ENCODE peak calls at places on chromosomes 11 and 22, in six cellular contexts. Z is Calu3, W is cardiac muscle cell, R is OCI-LY7, P is dorsolateral prefrontal cortex, A is fibroblast of mammary gland. E is an unnamed sample.

GRCh38 chr11:12859872-12860657 is 149.1 kb upstream of the RASSF10 start:
- DNase-seq in Z (no peak), W (peak), A (no peak), P (no peak), R (no peak), E (no peak)

GRCh38 chr11:12577746-12578644 is 96.2 kb upstream of the TEAD1 start:
- DNase-seq in A (no peak), W (no peak), R (no peak), Z (no peak), P (no peak), E (no peak)

GRCh38 chr22:34845391-34845790 is 220.6 kb upstream of the ISX start:
- DNase-seq in R (no peak), A (no peak), W (no peak), Z (no peak), P (no peak), E (no peak)

GRCh38 chr22:37501610-37502341 is 15.6 kb upstream of the MFNG start:
- DNase-seq in A (peak), P (no peak), R (no peak), Z (peak), W (peak), E (no peak)

GRCh38 chr11:126925321-126926093 is 75.1 kb downstream of the KIRREL3 start:
- DNase-seq in R (no peak), A (peak), Z (no peak), P (peak), W (no peak), E (no peak)

GRCh38 chr22:40485813-40486610 is 115.6 kb downstream of the SGSM3 start:
- DNase-seq in P (no peak), R (no peak), Z (no peak), W (peak), A (peak), E (no peak)

GRCh38 chr11:72720047-72720446 is 32.2 kb downstream of the ARAP1 start:
- DNase-seq in P (no peak), A (no peak), Z (no peak), R (no peak), W (no peak), E (no peak)

GRCh38 chr22:39367040-39367439 is 17.2 kb downstream of the SYNGR1 start:
- DNase-seq in P (no peak), Z (no peak), A (no peak), R (no peak), W (no peak), E (no peak)

GRCh38 chr22:37716708-37717107 is 19.9 kb downstream of the TRIOBP start:
- DNase-seq in P (no peak), W (no peak), R (no peak), A (peak), Z (no peak), E (no peak)

GRCh38 chr22:48335442-48336139 is 1492.1 kb downstream of the BRD1 start:
- DNase-seq in R (no peak), P (peak), A (no peak), Z (no peak), W (no peak), E (no peak)

GRCh38 chr11:117195761-117196160 is 3.4 kb upstream of the TAGLN start:
- DNase-seq in Z (no peak), A (no peak), P (no peak), R (no peak), W (no peak), E (no peak)

GRCh38 chr11:46463701-46464100 is 72.1 kb upstream of the CHRM4 start:
- DNase-seq in P (no peak), R (no peak), W (no peak), Z (no peak), A (no peak), E (no peak)

GRCh38 chr11:131070365-131070764 is 154.1 kb upstream of the SNX19 start:
- DNase-seq in R (no peak), P (no peak), Z (no peak), W (no peak), A (no peak), E (no peak)

GRCh38 chr11:59918987-59919589 is 19.1 kb upstream of the OOSP1 start:
- DNase-seq in P (no peak), R (peak), Z (peak), W (peak), A (peak), E (no peak)

GRCh38 chr11:117825538-117826359 is 1.2 kb upstream of the FXYD2 start:
- DNase-seq in W (no peak), R (no peak), P (no peak), Z (no peak), A (no peak), E (no peak)

GRCh38 chr22:30245985-30246901 is at the start of gene LIF:
- DNase-seq in P (no peak), A (peak), Z (peak), W (peak), R (no peak), E (peak)

GRCh38 chr11:34915136-34916013 is 804 bp downstream of the APIP start:
- DNase-seq in Z (no peak), R (no peak), P (no peak), W (peak), A (peak), E (no peak)

GRCh38 chr11:81673001-81673400 is 1060.7 kb downstream of the FAM181B start:
- DNase-seq in R (no peak), A (peak), Z (no peak), P (no peak), W (peak), E (no peak)

GRCh38 chr22:41833369-41834004 is 582 bp downstream of the SREBF2 start:
- DNase-seq in A (peak), P (peak), R (peak), W (peak), Z (peak), E (peak)

GRCh38 chr11:199782-200181 is 6.9 kb downstream of the SCGB1C1 start:
- DNase-seq in A (no peak), W (no peak), R (peak), Z (no peak), P (no peak), E (no peak)

GRCh38 chr11:36130401-36130800 is 158.8 kb downstream of the COMMD9 start:
- DNase-seq in R (no peak), A (peak), P (no peak), W (no peak), Z (no peak), E (no peak)

GRCh38 chr11:3157381-3158130 is 7.6 kb downstream of the OSBPL5 start:
- DNase-seq in Z (no peak), P (peak), R (peak), W (no peak), A (peak), E (no peak)

GRCh38 chr11:134393638-134394037 is 18.4 kb downstream of the B3GAT1 start:
- DNase-seq in W (no peak), P (peak), A (no peak), Z (peak), R (no peak), E (no peak)
- TF ChIP-seq CTCF in W (peak), P (peak), A (no peak), Z (no peak), R (peak), E (no peak)

GRCh38 chr11:86588566-86589090 is 83.8 kb downstream of the ME3 start:
- DNase-seq in R (no peak), Z (no peak), W (no peak), A (no peak), P (no peak), E (no peak)
- TF ChIP-seq CTCF in R (no peak), Z (no peak), W (no peak), A (no peak), P (no peak), E (no peak)

GRCh38 chr11:61768376-61769076 is 16.1 kb downstream of the MYRF start:
- DNase-seq in A (no peak), P (no peak), Z (no peak), W (no peak), R (no peak), E (no peak)

GRCh38 chr11:61769946-61770683 is 17.7 kb downstream of the MYRF start:
- DNase-seq in R (no peak), Z (no peak), A (no peak), W (no peak), P (no peak), E (no peak)

GRCh38 chr11:61771195-61771894 is 18.9 kb downstream of the MYRF start:
- DNase-seq in P (no peak), W (no peak), Z (no peak), R (no peak), A (no peak), E (no peak)

GRCh38 chr11:61771995-61772455 is 19.6 kb downstream of the MYRF start:
- DNase-seq in Z (no peak), A (no peak), P (no peak), W (peak), R (no peak), E (no peak)

DNA sequence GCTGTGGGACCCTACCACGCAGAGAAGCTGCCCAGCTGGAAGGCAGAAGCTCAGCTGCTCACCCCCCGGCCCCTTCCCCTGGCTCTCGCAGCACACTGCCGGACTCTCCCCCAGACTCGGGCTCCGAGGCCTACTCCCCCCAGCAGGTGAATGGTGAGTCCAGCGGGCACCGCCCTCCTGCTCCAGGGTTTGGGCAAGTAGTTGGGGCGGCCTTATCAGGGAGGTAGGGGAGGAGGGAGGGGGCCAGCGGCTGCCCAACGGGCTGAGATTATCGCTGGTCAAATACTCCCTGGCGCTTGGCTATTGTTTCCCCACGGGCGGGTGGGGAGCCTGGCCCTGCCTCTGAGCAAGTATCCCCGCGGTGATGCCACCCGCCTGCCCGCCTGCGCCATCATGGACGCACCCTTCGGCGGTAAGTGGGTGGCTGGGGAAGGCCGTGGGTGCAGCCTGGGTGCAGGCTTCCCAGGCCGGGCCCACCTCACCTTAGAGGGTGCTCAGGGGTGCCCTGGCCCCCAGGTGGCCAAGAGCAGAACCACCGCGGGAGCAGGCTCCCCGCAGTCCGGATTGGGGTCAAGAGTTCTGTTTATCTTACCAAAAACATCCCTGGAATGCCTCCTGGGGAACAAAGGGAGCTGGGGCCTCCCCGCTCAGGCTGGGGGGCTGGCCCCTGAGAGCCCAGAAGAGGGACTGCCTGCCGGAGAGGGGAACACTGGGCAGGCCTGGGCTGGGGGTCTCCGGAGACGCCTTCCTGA is 16.9 kb downstream of the MYRF start:
- DNase-seq in P (no peak), W (peak), A (no peak), R (no peak), Z (peak), E (no peak)
- TF ChIP-seq CTCF in P (no peak), W (peak), A (no peak), R (no peak), Z (peak), E (no peak)

GRCh38 chr11:10993186-10993585 is 135.3 kb upstream of the ZBED5 start:
- DNase-seq in P (no peak), A (peak), W (no peak), R (no peak), Z (no peak), E (no peak)
- TF ChIP-seq CTCF in P (no peak), A (no peak), W (no peak), R (no peak), Z (no peak), E (no peak)

GRCh38 chr11:64850979-64851567 is 6.6 kb upstream of the CDC42BPG start:
- DNase-seq in A (no peak), P (no peak), R (peak), Z (no peak), W (no peak), E (peak)
- TF ChIP-seq CTCF in A (no peak), P (no peak), R (peak), Z (no peak), W (no peak), E (peak)

DNA sequence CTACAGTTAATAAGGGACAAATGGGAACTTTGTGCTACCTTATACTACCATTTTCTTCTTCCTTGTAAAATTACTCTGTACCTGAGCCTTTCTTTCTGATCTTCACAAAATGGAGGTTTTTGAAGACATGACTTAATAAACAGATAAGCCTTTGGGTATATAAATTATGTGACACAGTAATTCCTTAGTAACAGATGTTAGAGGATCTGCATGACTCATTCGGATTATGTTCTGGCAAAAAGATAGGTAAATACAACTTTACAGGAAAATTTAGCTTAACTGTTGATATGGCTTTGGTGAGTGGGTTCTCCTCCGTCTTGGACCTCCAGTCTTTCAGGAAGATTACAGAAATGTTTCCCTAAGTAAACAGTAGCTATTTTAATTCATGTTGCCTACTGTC is 61.8 kb downstream of the BID start:
- DNase-seq in A (peak), W (peak), P (no peak), R (no peak), Z (no peak), E (no peak)
- TF ChIP-seq CTCF in A (no peak), W (no peak), P (no peak), R (no peak), Z (no peak), E (no peak)

DNA sequence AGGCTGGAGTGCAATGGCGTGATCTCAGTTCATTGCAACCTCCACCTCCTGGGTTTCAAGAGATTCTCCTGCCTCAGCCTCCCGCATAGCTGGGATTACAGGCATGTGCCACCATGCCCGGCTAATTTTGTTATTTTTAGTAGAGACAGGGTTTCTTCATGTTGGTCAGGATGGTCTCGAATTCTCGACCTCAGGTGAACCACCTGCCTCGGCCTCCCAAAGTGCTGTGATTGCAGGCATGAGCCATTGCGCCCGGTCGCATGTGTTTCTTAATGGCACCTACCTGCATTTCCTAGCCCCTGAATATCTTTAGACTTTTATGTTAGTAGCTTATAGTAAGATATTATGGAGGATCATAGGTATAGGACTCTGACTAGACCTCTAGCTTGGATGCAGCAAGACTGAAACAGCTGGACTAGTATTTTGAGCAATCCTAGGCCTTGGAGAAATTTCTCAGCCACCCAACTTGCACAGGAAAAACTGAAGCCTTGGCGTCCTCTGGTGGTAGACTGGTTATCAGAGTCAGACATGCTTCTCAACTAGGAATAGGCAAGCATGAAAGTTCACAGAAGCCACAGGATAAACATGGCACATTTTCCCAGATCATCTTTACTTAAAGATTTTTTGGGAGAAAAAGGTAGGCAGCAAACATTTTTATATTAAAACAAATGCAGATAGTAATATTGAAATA is 22.7 kb upstream of the C1QTNF4 start:
- DNase-seq in P (peak), R (peak), A (peak), W (peak), Z (peak), E (no peak)
- TF ChIP-seq CTCF in P (peak), R (peak), A (peak), W (peak), Z (no peak), E (peak)

DNA sequence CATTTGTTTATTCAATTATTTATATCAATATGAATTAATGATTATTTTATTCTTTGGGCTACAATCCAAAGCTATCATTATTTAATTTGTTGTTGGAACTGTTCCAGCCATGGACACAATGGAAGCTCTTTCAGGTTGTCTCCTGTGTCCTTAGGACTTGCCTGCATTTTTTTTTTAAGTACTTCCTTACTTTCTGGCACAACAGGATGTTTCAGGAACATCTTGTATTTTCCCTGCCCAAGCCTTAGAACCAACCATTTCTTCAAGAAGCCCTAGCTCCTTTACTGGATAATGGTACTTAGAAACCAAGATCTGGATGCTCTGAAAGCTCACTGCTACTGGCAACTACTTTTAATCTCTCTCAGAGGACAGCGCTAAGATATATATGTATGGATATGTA is 57.8 kb upstream of the CLNS1A start:
- DNase-seq in Z (no peak), A (no peak), W (no peak), R (no peak), P (no peak), E (no peak)
- TF ChIP-seq CTCF in Z (no peak), A (no peak), W (no peak), R (no peak), P (no peak), E (no peak)

DNA sequence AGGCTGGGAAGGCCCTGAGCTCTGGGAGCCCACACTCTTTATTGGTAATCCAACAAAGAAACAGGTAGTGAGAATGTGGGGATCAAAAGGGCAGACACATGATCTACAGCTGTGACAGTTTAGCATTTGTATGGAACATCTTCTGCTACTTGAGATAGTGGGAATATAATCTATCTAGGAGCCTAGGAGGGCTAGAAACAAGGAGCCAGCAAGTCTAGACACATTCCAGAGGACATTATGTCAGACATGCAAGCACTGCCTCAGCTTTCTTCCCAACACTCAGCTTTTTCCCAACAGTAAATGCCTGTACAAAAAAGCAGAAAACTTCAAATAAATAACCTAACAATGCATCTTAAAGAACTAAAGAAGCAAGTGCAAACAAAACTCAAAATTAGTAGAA is 1150.6 kb upstream of the RAG2 start:
- DNase-seq in W (no peak), R (no peak), Z (no peak), A (no peak), P (no peak), E (no peak)
- TF ChIP-seq CTCF in W (no peak), R (no peak), Z (no peak), A (no peak), P (no peak), E (no peak)

GRCh38 chr11:5380740-5381342 is 2.8 kb upstream of the OR51M1 start:
- DNase-seq in W (peak), A (peak), Z (peak), P (peak), R (peak), E (peak)
- TF ChIP-seq CTCF in W (peak), A (peak), Z (peak), P (peak), R (peak), E (peak)